ENCODE peak calls at places on chromosomes 4 and X, in nine cellular contexts. G is A549; M is adrenal gland; J is ascending aorta; N is CD4-positive, alpha-beta T cell; V is body of pancreas; X is hepatocyte; U is cardiac muscle cell; P is dorsolateral prefrontal cortex. L is an unnamed sample.

GRCh38 chrX:133350751-133351150 is 64.5 kb downstream of the GPC4 start:
- DNase-seq in V (peak), M (peak), P (no peak), N (no peak), J (peak), X (peak), U (no peak), G (no peak), L (no peak)

GRCh38 chrX:13380230-13380629 is 60.4 kb upstream of the ATXN3L start:
- DNase-seq in U (no peak), G (no peak), N (no peak), J (no peak), V (no peak), P (no peak), X (no peak), M (no peak), L (no peak)

GRCh38 chr4:6206771-6207290 is 6.5 kb upstream of the JAKMIP1 start:
- DNase-seq in P (no peak), U (no peak), V (no peak), G (no peak), X (no peak), M (no peak), N (no peak), J (peak), L (no peak)

GRCh38 chr4:8121236-8122015 is 37.2 kb downstream of the ABLIM2 start:
- DNase-seq in J (no peak), N (no peak), M (no peak), U (no peak), G (no peak), V (no peak), X (no peak), P (no peak), L (no peak)

GRCh38 chrX:72554448-72555140 is 18.0 kb downstream of the HDAC8 start:
- DNase-seq in N (no peak), V (no peak), P (no peak), G (peak), M (no peak), J (peak), U (peak), X (peak), L (no peak)

GRCh38 chr4:177182728-177183127 is 126.9 kb upstream of the NEIL3 start:
- DNase-seq in P (no peak), M (no peak), X (no peak), U (no peak), J (no peak), V (no peak), N (no peak), G (no peak), L (no peak)

GRCh38 chrX:54824195-54824594 is 16.6 kb downstream of the MAGED2 start:
- DNase-seq in P (no peak), U (no peak), X (no peak), V (no peak), M (no peak), G (no peak), N (no peak), J (no peak), L (no peak)

GRCh38 chr4:67714248-67714583 is 13.3 kb upstream of the UBA6 start:
- DNase-seq in X (peak), N (no peak), J (no peak), M (no peak), G (no peak), V (no peak), P (no peak), U (no peak), L (no peak)

GRCh38 chr4:76725039-76725438 is 172.9 kb downstream of the SOWAHB start:
- DNase-seq in G (no peak), V (no peak), J (no peak), M (no peak), X (no peak), U (no peak), N (no peak), P (no peak), L (no peak)
- TF ChIP-seq CTCF in G (no peak), V (no peak), J (no peak), M (no peak), X (no peak), U (no peak), N (no peak), P (no peak), L (no peak)

DNA sequence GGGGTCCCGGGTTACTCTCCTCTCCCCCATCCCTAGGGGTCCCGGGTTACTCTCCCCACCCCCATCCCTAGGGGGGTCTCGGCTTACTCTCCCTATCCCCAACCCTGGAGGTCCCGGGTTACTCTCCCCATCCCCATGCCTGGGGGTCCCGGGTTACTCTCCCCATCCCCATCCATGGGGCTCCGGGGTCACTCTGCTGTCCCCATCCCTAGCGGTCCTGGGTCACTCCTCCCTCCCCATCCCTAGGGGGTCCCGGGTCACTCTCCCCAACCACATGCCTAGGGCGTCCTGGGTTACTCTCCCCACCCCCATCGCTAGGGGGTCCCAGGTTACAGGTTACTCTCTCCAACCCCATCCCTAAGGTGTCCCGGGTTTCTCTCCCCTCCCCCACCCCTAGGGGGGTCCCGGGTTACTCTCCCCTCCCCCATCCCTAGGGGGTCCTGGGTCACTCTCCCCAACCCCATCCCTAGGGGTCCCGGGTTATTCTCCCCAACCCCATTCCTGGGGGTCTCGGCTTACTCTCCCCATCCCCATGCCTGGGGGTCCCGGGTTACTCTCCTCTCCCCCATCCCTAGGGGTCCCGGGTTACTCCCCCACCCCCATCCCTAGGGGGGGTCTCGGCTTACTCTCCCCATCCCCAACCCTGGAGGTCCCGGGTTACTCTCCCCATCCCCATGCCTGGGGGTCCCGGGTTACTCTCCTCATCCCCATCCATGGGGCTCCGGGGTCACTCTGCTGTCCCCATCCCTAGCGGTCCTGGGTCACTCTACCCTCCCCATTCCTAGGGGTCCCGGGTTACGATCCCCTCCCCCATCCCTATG is 823 bp downstream of the ASMTL start:
- DNase-seq in P (peak), J (peak), M (peak), U (no peak), V (peak), G (no peak), X (no peak), N (no peak), L (no peak)
- TF ChIP-seq CTCF in P (no peak), J (no peak), M (no peak), U (no peak), V (no peak), G (no peak), X (no peak), N (no peak), L (no peak)

GRCh38 chrX:16797841-16798240 is 11.6 kb downstream of the TXLNG start:
- DNase-seq in U (no peak), N (no peak), P (no peak), X (no peak), M (no peak), J (no peak), G (no peak), V (no peak), L (no peak)

GRCh38 chrX:16797358-16797757 is 11.1 kb downstream of the TXLNG start:
- DNase-seq in J (no peak), U (no peak), V (no peak), N (no peak), G (no peak), M (no peak), P (no peak), X (no peak), L (no peak)

GRCh38 chrX:16796298-16796697 is 10.0 kb downstream of the TXLNG start:
- DNase-seq in U (no peak), X (no peak), M (no peak), G (no peak), P (no peak), N (no peak), V (no peak), J (no peak), L (no peak)
- TF ChIP-seq CTCF in U (no peak), X (no peak), M (no peak), G (no peak), P (no peak), N (no peak), V (no peak), J (no peak), L (no peak)

DNA sequence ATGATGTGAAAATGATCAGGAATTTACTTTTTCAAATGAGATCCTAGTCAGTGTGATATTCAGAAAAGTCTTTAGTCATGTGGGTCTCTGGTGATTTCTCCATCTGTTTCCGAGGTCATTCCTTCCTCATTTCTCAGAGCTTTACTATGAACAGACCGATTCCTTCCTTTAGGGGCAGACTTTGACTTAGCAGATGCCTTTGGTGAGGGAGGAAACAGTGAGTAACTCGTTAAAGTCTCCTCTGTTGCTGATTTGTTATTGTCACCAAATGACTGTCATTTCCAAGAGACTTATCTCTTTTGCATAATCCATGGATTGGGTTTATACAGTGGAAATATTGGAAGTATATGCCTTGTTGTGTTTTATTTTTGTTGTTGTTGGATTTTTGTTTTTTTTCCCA is 76.2 kb upstream of the CD99 start:
- DNase-seq in P (no peak), X (peak), N (no peak), V (no peak), M (no peak), G (no peak), U (peak), J (no peak), L (no peak)
- TF ChIP-seq CTCF in P (no peak), X (peak), N (no peak), V (peak), M (peak), G (no peak), U (peak), J (peak), L (no peak)